ENCODE peak calls at places on chromosome 13, in four cellular contexts. One of them, this sample, is unnamed.

GRCh38 chr13:111948281-111948680 is 118.7 kb upstream of the SOX1 start:
- DNase-seq in SK-N-SH: no peak
- DNase-seq in A549: no peak
- DNase-seq in GM12878: no peak
- DNase-seq in this sample: no peak

GRCh38 chr13:43014162-43014561 is 9.2 kb upstream of the DNAJC15 start:
- DNase-seq in SK-N-SH: peak
- DNase-seq in A549: no peak
- DNase-seq in GM12878: no peak
- DNase-seq in this sample: no peak

GRCh38 chr13:73467103-73467502 is 408.3 kb downstream of the KLF5 start:
- DNase-seq in SK-N-SH: no peak
- DNase-seq in A549: no peak
- DNase-seq in GM12878: no peak
- DNase-seq in this sample: peak

GRCh38 chr13:27276188-27276587 is 5.6 kb downstream of the RASL11A start:
- DNase-seq in SK-N-SH: peak
- DNase-seq in A549: no peak
- DNase-seq in GM12878: no peak
- DNase-seq in this sample: peak

GRCh38 chr13:49838989-49839388 is 46.5 kb upstream of the KPNA3 start:
- DNase-seq in SK-N-SH: no peak
- DNase-seq in A549: no peak
- DNase-seq in GM12878: no peak
- DNase-seq in this sample: no peak

GRCh38 chr13:80399340-80400163 is 58.6 kb upstream of the SPRY2 start:
- DNase-seq in SK-N-SH: no peak
- DNase-seq in A549: no peak
- DNase-seq in GM12878: peak
- DNase-seq in this sample: no peak

GRCh38 chr13:50006426-50007135 is 8.7 kb upstream of the KCNRG start:
- DNase-seq in SK-N-SH: no peak
- DNase-seq in A549: no peak
- DNase-seq in GM12878: no peak
- DNase-seq in this sample: peak

GRCh38 chr13:94416454-94417080 is 62.9 kb downstream of the DCT start:
- DNase-seq in SK-N-SH: peak
- DNase-seq in A549: no peak
- DNase-seq in GM12878: no peak
- DNase-seq in this sample: peak

GRCh38 chr13:22812793-22813192 is 368.0 kb upstream of the SGCG start:
- DNase-seq in SK-N-SH: no peak
- DNase-seq in A549: no peak
- DNase-seq in GM12878: no peak
- DNase-seq in this sample: no peak

GRCh38 chr13:21670006-21670882 is 629 bp upstream of the FGF9 start:
- DNase-seq in SK-N-SH: peak
- DNase-seq in A549: peak
- DNase-seq in GM12878: no peak
- DNase-seq in this sample: peak

GRCh38 chr13:30618186-30618937 is 642 bp downstream of the USPL1 start:
- DNase-seq in SK-N-SH: no peak
- DNase-seq in A549: no peak
- DNase-seq in GM12878: no peak
- DNase-seq in this sample: no peak

DNA sequence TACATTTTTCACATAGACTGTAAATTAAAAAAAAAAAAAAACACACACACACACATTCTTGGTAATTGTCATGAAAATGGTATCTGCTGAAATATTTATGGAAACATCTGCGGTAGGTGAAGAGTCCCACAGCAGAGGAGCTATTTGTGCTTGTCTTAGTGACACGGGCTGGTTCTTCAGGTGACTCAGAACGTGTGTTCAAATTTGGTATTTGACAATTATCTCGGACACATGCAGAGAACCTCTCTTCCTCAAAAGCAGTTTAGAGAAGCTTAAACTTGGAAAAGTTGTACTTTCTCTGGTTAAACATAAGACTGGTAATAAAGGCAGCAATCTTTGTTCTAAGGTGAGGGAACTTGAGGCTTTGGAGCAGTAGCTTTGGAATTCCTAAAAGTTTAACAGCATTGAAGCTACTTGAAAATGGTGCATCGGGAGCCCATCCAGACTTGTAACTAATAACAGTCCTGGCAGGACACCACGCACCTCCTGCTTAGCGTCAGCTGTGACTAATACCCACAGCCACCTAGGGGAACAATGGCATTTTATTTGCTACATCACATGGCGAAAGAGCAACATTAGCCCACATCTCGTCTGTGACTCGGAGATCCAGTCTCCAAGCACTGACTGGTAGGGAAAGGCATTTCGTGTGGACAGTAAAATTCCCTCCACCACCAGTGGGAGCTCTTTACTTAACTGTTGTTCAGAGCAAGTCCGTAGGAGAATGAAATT is 1505.1 kb upstream of the SLC10A2 start:
- DNase-seq in SK-N-SH: peak
- DNase-seq in A549: peak
- DNase-seq in GM12878: no peak
- DNase-seq in this sample: peak
- H3K4me3 ChIP-seq in SK-N-SH: no peak
- H3K4me3 ChIP-seq in A549: no peak
- H3K4me3 ChIP-seq in GM12878: no peak
- H3K4me3 ChIP-seq in this sample: no peak

GRCh38 chr13:113192279-113192678 is 16.2 kb downstream of the PCID2 start:
- DNase-seq in SK-N-SH: no peak
- DNase-seq in A549: no peak
- DNase-seq in GM12878: no peak
- DNase-seq in this sample: peak

GRCh38 chr13:113196970-113197737 is 11.3 kb downstream of the PCID2 start:
- DNase-seq in SK-N-SH: no peak
- DNase-seq in A549: no peak
- DNase-seq in GM12878: no peak
- DNase-seq in this sample: no peak

GRCh38 chr13:113195360-113195759 is 13.1 kb downstream of the PCID2 start:
- DNase-seq in SK-N-SH: no peak
- DNase-seq in A549: no peak
- DNase-seq in GM12878: no peak
- DNase-seq in this sample: no peak

GRCh38 chr13:113187905-113188595 is 20.4 kb downstream of the PCID2 start:
- DNase-seq in SK-N-SH: no peak
- DNase-seq in A549: no peak
- DNase-seq in GM12878: no peak
- DNase-seq in this sample: peak

DNA sequence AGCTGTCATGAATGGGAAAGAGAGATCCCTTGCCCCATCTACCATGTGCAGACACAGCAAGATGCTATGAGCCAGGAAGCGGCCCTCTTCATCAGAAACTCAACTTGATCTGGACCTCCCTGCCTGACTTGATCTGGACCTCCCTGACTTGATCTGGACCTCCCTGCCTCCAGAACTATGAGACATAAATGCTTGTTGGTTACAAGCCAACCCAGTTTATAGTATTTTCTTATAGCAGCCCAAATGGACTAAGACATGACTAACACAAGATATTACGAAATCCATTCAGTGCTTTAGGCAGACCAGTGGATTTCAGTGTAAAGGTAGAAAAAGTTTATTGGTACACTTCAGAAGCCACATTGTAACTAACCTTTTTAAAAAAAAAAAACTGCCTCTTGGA is 15.6 kb downstream of the PCID2 start:
- DNase-seq in SK-N-SH: no peak
- DNase-seq in A549: no peak
- DNase-seq in GM12878: no peak
- DNase-seq in this sample: peak
- TF ChIP-seq RFX5 in SK-N-SH: no peak
- TF ChIP-seq RFX5 in A549: no peak
- TF ChIP-seq RFX5 in GM12878: no peak
- TF ChIP-seq RFX5 in this sample: no peak

GRCh38 chr13:35478384-35479222 is 2.1 kb upstream of the MAB21L1 start:
- DNase-seq in SK-N-SH: peak
- DNase-seq in A549: no peak
- DNase-seq in GM12878: no peak
- DNase-seq in this sample: no peak
- H3K4me3 ChIP-seq in SK-N-SH: peak
- H3K4me3 ChIP-seq in A549: no peak
- H3K4me3 ChIP-seq in GM12878: no peak
- H3K4me3 ChIP-seq in this sample: no peak

DNA sequence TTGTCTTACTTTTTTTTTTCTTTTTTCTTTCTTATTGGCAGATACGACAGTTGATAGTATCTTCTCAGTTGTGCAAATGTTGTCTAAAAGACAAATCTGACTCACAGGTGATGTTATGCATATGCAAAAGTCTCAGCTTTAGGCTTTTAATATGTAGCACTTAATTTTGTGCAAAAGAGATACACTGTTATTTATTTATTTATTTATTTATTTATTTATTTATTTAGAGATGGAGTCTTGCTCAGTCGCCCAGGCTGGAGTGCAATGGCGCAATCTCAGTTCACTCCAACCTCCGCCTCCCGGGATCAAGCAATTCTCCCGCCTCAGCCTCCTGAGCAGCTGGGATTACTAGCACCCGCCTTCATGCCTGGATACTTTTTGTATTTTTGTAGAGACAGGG is 383.9 kb upstream of the PCDH9 start:
- DNase-seq in SK-N-SH: no peak
- DNase-seq in A549: no peak
- DNase-seq in GM12878: no peak
- DNase-seq in this sample: no peak
- TF ChIP-seq RFX5 in SK-N-SH: no peak
- TF ChIP-seq RFX5 in A549: no peak
- TF ChIP-seq RFX5 in GM12878: no peak
- TF ChIP-seq RFX5 in this sample: no peak